ENCODE peak calls at places on chromosomes 1 and 21, in six cellular contexts. One of them, this sample, is unnamed.

GRCh38 chr1:106755682-106756406 is 300.6 kb upstream of the PRMT6 start:
- DNase-seq in gastrocnemius medialis: no peak
- DNase-seq in K562: no peak
- DNase-seq in PC-3: peak
- DNase-seq in progenitor cell of endocrine pancreas: no peak
- DNase-seq in tibial nerve: no peak
- DNase-seq in this sample: peak

GRCh38 chr1:65393928-65394327 is 26.5 kb upstream of the LEPR start:
- DNase-seq in progenitor cell of endocrine pancreas: no peak
- DNase-seq in PC-3: no peak
- DNase-seq in K562: no peak
- DNase-seq in tibial nerve: no peak
- DNase-seq in gastrocnemius medialis: no peak
- DNase-seq in this sample: no peak

GRCh38 chr1:46611691-46612221 is 4.9 kb downstream of the MOB3C start:
- DNase-seq in gastrocnemius medialis: peak
- DNase-seq in K562: no peak
- DNase-seq in progenitor cell of endocrine pancreas: no peak
- DNase-seq in tibial nerve: no peak
- DNase-seq in PC-3: peak
- DNase-seq in this sample: peak

GRCh38 chr1:207336559-207337467 is 15.3 kb downstream of the CD55 start:
- DNase-seq in PC-3: peak
- DNase-seq in K562: no peak
- DNase-seq in tibial nerve: no peak
- DNase-seq in gastrocnemius medialis: no peak
- DNase-seq in progenitor cell of endocrine pancreas: no peak
- DNase-seq in this sample: no peak

GRCh38 chr21:24658016-24658415 is 949.3 kb downstream of the MRPL39 start:
- DNase-seq in tibial nerve: no peak
- DNase-seq in gastrocnemius medialis: no peak
- DNase-seq in progenitor cell of endocrine pancreas: no peak
- DNase-seq in K562: no peak
- DNase-seq in PC-3: no peak
- DNase-seq in this sample: no peak

GRCh38 chr1:109379907-109380306 is 17.8 kb downstream of the SORT1 start:
- DNase-seq in PC-3: no peak
- DNase-seq in gastrocnemius medialis: no peak
- DNase-seq in progenitor cell of endocrine pancreas: no peak
- DNase-seq in tibial nerve: no peak
- DNase-seq in K562: no peak
- DNase-seq in this sample: no peak

GRCh38 chr1:175174273-175174672 is 18.3 kb downstream of the KIAA0040 start:
- DNase-seq in gastrocnemius medialis: no peak
- DNase-seq in K562: no peak
- DNase-seq in tibial nerve: no peak
- DNase-seq in progenitor cell of endocrine pancreas: no peak
- DNase-seq in PC-3: no peak
- DNase-seq in this sample: no peak

GRCh38 chr21:15224346-15225086 is 159.7 kb upstream of the NRIP1 start:
- DNase-seq in PC-3: peak
- DNase-seq in tibial nerve: no peak
- DNase-seq in K562: no peak
- DNase-seq in progenitor cell of endocrine pancreas: no peak
- DNase-seq in gastrocnemius medialis: no peak
- DNase-seq in this sample: peak

GRCh38 chr1:63935148-63935547 is 161.3 kb downstream of the ROR1 start:
- DNase-seq in progenitor cell of endocrine pancreas: no peak
- DNase-seq in tibial nerve: no peak
- DNase-seq in gastrocnemius medialis: peak
- DNase-seq in PC-3: peak
- DNase-seq in K562: no peak
- DNase-seq in this sample: no peak

GRCh38 chr1:39965051-39965450 is 10.1 kb downstream of the MFSD2A start:
- DNase-seq in progenitor cell of endocrine pancreas: no peak
- DNase-seq in tibial nerve: no peak
- DNase-seq in PC-3: no peak
- DNase-seq in K562: no peak
- DNase-seq in gastrocnemius medialis: no peak
- DNase-seq in this sample: no peak

GRCh38 chr1:151238467-151238739 is 16.1 kb upstream of the PSMD4 start:
- DNase-seq in PC-3: peak
- DNase-seq in gastrocnemius medialis: peak
- DNase-seq in tibial nerve: no peak
- DNase-seq in progenitor cell of endocrine pancreas: no peak
- DNase-seq in K562: no peak
- DNase-seq in this sample: no peak

GRCh38 chr1:22140681-22141080 is 2.2 kb downstream of the WNT4 start:
- DNase-seq in tibial nerve: no peak
- DNase-seq in progenitor cell of endocrine pancreas: no peak
- DNase-seq in K562: no peak
- DNase-seq in gastrocnemius medialis: no peak
- DNase-seq in PC-3: peak
- DNase-seq in this sample: no peak

GRCh38 chr1:30321216-30321910 is 402.0 kb downstream of the MATN1 start:
- DNase-seq in PC-3: no peak
- DNase-seq in tibial nerve: no peak
- DNase-seq in progenitor cell of endocrine pancreas: no peak
- DNase-seq in gastrocnemius medialis: no peak
- DNase-seq in K562: no peak
- DNase-seq in this sample: no peak

GRCh38 chr1:6889875-6890480 is 104.7 kb downstream of the CAMTA1 start:
- DNase-seq in K562: peak
- DNase-seq in progenitor cell of endocrine pancreas: peak
- DNase-seq in gastrocnemius medialis: peak
- DNase-seq in PC-3: peak
- DNase-seq in tibial nerve: no peak
- DNase-seq in this sample: no peak

GRCh38 chr21:45998871-45999580 is 17.5 kb downstream of the COL6A1 start:
- DNase-seq in PC-3: no peak
- DNase-seq in tibial nerve: no peak
- DNase-seq in K562: no peak
- DNase-seq in gastrocnemius medialis: peak
- DNase-seq in progenitor cell of endocrine pancreas: no peak
- DNase-seq in this sample: no peak

GRCh38 chr1:51168266-51168845 is 66.3 kb downstream of the C1orf185 start:
- DNase-seq in K562: no peak
- DNase-seq in PC-3: no peak
- DNase-seq in gastrocnemius medialis: no peak
- DNase-seq in tibial nerve: no peak
- DNase-seq in progenitor cell of endocrine pancreas: no peak
- DNase-seq in this sample: no peak

GRCh38 chr1:77234096-77234495 is 14.9 kb upstream of the PIGK start:
- DNase-seq in progenitor cell of endocrine pancreas: no peak
- DNase-seq in K562: no peak
- DNase-seq in tibial nerve: no peak
- DNase-seq in PC-3: no peak
- DNase-seq in gastrocnemius medialis: no peak
- DNase-seq in this sample: no peak

GRCh38 chr1:150268342-150268705 is 492 bp downstream of the APH1A start:
- DNase-seq in gastrocnemius medialis: peak
- DNase-seq in progenitor cell of endocrine pancreas: no peak
- DNase-seq in PC-3: peak
- DNase-seq in K562: peak
- DNase-seq in tibial nerve: no peak
- DNase-seq in this sample: no peak

GRCh38 chr1:232252719-232253118 is 377.2 kb downstream of the SIPA1L2 start:
- DNase-seq in gastrocnemius medialis: no peak
- DNase-seq in PC-3: no peak
- DNase-seq in progenitor cell of endocrine pancreas: no peak
- DNase-seq in tibial nerve: no peak
- DNase-seq in K562: no peak
- DNase-seq in this sample: no peak

GRCh38 chr1:8370046-8370881 is 52.4 kb downstream of the SLC45A1 start:
- DNase-seq in K562: no peak
- DNase-seq in progenitor cell of endocrine pancreas: no peak
- DNase-seq in tibial nerve: no peak
- DNase-seq in gastrocnemius medialis: peak
- DNase-seq in PC-3: no peak
- DNase-seq in this sample: no peak

GRCh38 chr1:50279622-50280320 is 143.5 kb downstream of the DMRTA2 start:
- DNase-seq in progenitor cell of endocrine pancreas: peak
- DNase-seq in tibial nerve: no peak
- DNase-seq in K562: peak
- DNase-seq in gastrocnemius medialis: no peak
- DNase-seq in PC-3: peak
- DNase-seq in this sample: no peak

GRCh38 chr1:76012341-76013208 is 62.0 kb upstream of the ST6GALNAC3 start:
- DNase-seq in progenitor cell of endocrine pancreas: no peak
- DNase-seq in K562: no peak
- DNase-seq in gastrocnemius medialis: no peak
- DNase-seq in tibial nerve: no peak
- DNase-seq in PC-3: no peak
- DNase-seq in this sample: no peak

GRCh38 chr21:40681164-40681859 is 165.6 kb downstream of the DSCAM start:
- DNase-seq in PC-3: no peak
- DNase-seq in K562: no peak
- DNase-seq in progenitor cell of endocrine pancreas: no peak
- DNase-seq in gastrocnemius medialis: no peak
- DNase-seq in tibial nerve: no peak
- DNase-seq in this sample: no peak

GRCh38 chr1:239811211-239811902 is 280.3 kb upstream of the FMN2 start:
- DNase-seq in K562: no peak
- DNase-seq in tibial nerve: no peak
- DNase-seq in PC-3: no peak
- DNase-seq in gastrocnemius medialis: no peak
- DNase-seq in progenitor cell of endocrine pancreas: no peak
- DNase-seq in this sample: no peak

GRCh38 chr1:20728371-20729154 is 3.9 kb downstream of the SH2D5 start:
- DNase-seq in tibial nerve: no peak
- DNase-seq in PC-3: no peak
- DNase-seq in K562: no peak
- DNase-seq in gastrocnemius medialis: no peak
- DNase-seq in progenitor cell of endocrine pancreas: no peak
- DNase-seq in this sample: no peak

GRCh38 chr1:20726932-20727745 is 5.4 kb downstream of the SH2D5 start:
- DNase-seq in PC-3: no peak
- DNase-seq in tibial nerve: peak
- DNase-seq in K562: no peak
- DNase-seq in progenitor cell of endocrine pancreas: no peak
- DNase-seq in gastrocnemius medialis: no peak
- DNase-seq in this sample: no peak

GRCh38 chr1:20726107-20726911 is 6.2 kb downstream of the SH2D5 start:
- DNase-seq in tibial nerve: peak
- DNase-seq in K562: no peak
- DNase-seq in gastrocnemius medialis: no peak
- DNase-seq in PC-3: no peak
- DNase-seq in progenitor cell of endocrine pancreas: no peak
- DNase-seq in this sample: peak

GRCh38 chr1:20729155-20729931 is 3.2 kb downstream of the SH2D5 start:
- DNase-seq in gastrocnemius medialis: no peak
- DNase-seq in PC-3: no peak
- DNase-seq in progenitor cell of endocrine pancreas: no peak
- DNase-seq in K562: no peak
- DNase-seq in tibial nerve: no peak
- DNase-seq in this sample: no peak

GRCh38 chr1:20727746-20728316 is 4.7 kb downstream of the SH2D5 start:
- DNase-seq in tibial nerve: peak
- DNase-seq in progenitor cell of endocrine pancreas: no peak
- DNase-seq in PC-3: no peak
- DNase-seq in K562: no peak
- DNase-seq in gastrocnemius medialis: no peak
- DNase-seq in this sample: no peak
- TF ChIP-seq CTCF in tibial nerve: no peak
- TF ChIP-seq CTCF in progenitor cell of endocrine pancreas: peak
- TF ChIP-seq CTCF in PC-3: peak
- TF ChIP-seq CTCF in K562: peak
- TF ChIP-seq CTCF in gastrocnemius medialis: no peak
- TF ChIP-seq CTCF in this sample: no peak

DNA sequence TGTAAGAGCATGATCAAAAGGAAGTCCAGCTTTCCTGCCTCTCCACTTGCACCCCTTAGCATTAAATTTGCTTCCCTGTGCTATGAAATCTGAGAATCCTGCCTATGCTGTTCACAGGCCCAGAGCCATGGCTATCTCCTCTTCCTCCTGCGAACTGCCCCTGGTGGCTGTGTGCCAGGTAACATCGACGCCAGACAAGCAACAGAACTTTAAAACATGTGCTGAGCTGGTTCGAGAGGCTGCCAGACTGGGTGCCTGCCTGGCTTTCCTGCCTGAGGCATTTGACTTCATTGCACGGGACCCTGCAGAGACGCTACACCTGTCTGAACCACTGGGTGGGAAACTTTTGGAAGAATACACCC is 1.1 kb downstream of the NIT1 start:
- DNase-seq in PC-3: no peak
- DNase-seq in gastrocnemius medialis: peak
- DNase-seq in progenitor cell of endocrine pancreas: no peak
- DNase-seq in tibial nerve: no peak
- DNase-seq in K562: no peak
- DNase-seq in this sample: no peak
- TF ChIP-seq CTCF in PC-3: no peak
- TF ChIP-seq CTCF in gastrocnemius medialis: no peak
- TF ChIP-seq CTCF in progenitor cell of endocrine pancreas: no peak
- TF ChIP-seq CTCF in tibial nerve: no peak
- TF ChIP-seq CTCF in K562: no peak
- TF ChIP-seq CTCF in this sample: no peak

DNA sequence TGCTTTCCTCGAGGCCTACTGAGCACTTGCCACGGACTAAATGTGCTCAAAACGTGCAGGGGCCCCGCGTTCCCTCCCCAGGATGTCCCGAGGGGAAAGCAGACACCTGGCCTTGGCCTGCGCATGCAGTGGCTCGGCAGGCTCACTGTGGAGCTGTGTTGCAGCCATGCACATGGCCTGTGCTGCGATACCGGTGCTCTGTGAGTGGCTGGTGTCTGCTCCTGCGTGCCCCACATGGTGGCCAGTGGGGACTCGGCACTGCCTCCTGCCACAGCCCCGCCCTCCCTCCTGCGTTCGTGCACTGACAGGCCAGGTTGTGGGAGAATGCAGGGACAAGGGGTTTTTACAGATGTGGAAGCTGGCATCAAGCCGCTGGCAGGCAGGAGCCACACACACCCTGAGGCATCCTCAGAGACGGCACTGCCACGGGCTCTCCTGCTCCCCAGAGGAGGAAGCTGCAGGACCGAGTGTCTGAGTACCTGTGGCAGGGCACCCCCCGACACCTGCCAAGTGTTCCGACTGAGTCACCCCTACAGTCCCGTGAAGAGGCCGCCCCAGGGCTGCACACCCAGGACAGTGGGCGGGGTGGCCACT is 16.9 kb upstream of the PTTG1IP start:
- DNase-seq in K562: no peak
- DNase-seq in tibial nerve: no peak
- DNase-seq in progenitor cell of endocrine pancreas: no peak
- DNase-seq in gastrocnemius medialis: no peak
- DNase-seq in PC-3: no peak
- DNase-seq in this sample: no peak
- TF ChIP-seq CTCF in K562: no peak
- TF ChIP-seq CTCF in tibial nerve: no peak
- TF ChIP-seq CTCF in progenitor cell of endocrine pancreas: no peak
- TF ChIP-seq CTCF in gastrocnemius medialis: no peak
- TF ChIP-seq CTCF in PC-3: no peak
- TF ChIP-seq CTCF in this sample: no peak

DNA sequence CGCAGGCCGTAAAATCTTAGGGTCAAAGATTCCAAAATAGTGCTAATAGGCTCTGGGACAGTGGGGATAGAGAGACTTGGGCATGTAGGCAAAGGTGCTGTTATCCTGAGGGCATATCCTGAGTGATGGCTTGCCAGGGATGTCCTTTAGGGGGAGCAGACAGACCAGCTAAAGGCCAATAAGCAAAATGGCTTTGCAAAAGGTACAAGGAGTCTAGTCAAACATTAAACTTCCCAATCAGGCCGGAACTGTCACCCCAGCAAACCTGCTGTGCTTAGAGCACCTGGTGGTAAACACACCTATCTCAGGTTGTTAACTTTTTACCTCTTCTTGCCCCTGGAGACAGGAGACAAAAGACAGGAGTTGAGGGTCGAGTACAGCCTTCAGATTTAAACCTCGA is 49.1 kb downstream of the TRABD2B start:
- DNase-seq in tibial nerve: no peak
- DNase-seq in gastrocnemius medialis: no peak
- DNase-seq in K562: no peak
- DNase-seq in progenitor cell of endocrine pancreas: no peak
- DNase-seq in PC-3: no peak
- DNase-seq in this sample: no peak
- TF ChIP-seq CTCF in tibial nerve: no peak
- TF ChIP-seq CTCF in gastrocnemius medialis: no peak
- TF ChIP-seq CTCF in K562: peak
- TF ChIP-seq CTCF in progenitor cell of endocrine pancreas: peak
- TF ChIP-seq CTCF in PC-3: peak
- TF ChIP-seq CTCF in this sample: peak

This sample was measured in keratinocyte.